ENCODE peak calls at places on chromosomes 11 and 22, in six cellular contexts. M, R, U, N, Q and V are unnamed samples.

GRCh38 chr22:39567135-39567946 is 3.2 kb upstream of the CACNA1I start:
- DNase-seq in M (no peak), R (no peak), U (no peak), N (no peak), Q (no peak), V (no peak)

GRCh38 chr11:17256512-17256911 is 20.0 kb upstream of the NUCB2 start:
- DNase-seq in M (no peak), R (no peak), U (peak; percentile 17), N (peak; percentile 99), Q (no peak), V (no peak)

GRCh38 chr22:17232406-17232805 is 13.2 kb upstream of the ADA2 start:
- DNase-seq in M (no peak), R (no peak), U (no peak), N (no peak), Q (peak; percentile 54), V (no peak)

GRCh38 chr11:60887531-60887930 is 18.9 kb downstream of the PRPF19 start:
- DNase-seq in M (no peak), R (peak; percentile 16), U (peak; percentile 40), N (peak; percentile 61), Q (peak; percentile 79), V (no peak)

GRCh38 chr11:65540290-65541092 is 15.6 kb downstream of the SCYL1 start:
- DNase-seq in M (peak; percentile 76), R (peak; percentile 83), U (peak; percentile 95), N (peak; percentile 84), Q (peak; percentile 55), V (peak; percentile 96)

GRCh38 chr22:23804781-23805291 is 18.1 kb downstream of the SMARCB1 start:
- DNase-seq in M (no peak), R (no peak), U (no peak), N (peak; percentile 93), Q (no peak), V (no peak)

GRCh38 chr22:26656896-26657851 is at the start of gene MIAT:
- DNase-seq in M (no peak), R (peak; percentile 17), U (peak; percentile 46), N (no peak), Q (no peak), V (peak; percentile 34)

GRCh38 chr22:50695421-50696250 is 23.0 kb downstream of the SHANK3 start:
- DNase-seq in M (no peak), R (no peak), U (no peak), N (no peak), Q (no peak), V (peak; percentile 23)

GRCh38 chr11:94597896-94598295 is 30.7 kb downstream of the PIWIL4 start:
- DNase-seq in M (no peak), R (no peak), U (peak; percentile 47), N (peak; percentile 45), Q (no peak), V (no peak)

GRCh38 chr11:33829430-33830141 is 55.3 kb upstream of the FBXO3 start:
- DNase-seq in M (no peak), R (peak; percentile 39), U (peak; percentile 96), N (peak; percentile 66), Q (no peak), V (peak; percentile 55)

GRCh38 chr11:118673361-118674093 is 5.9 kb downstream of the TREH start:
- DNase-seq in M (no peak), R (no peak), U (no peak), N (no peak), Q (no peak), V (peak; percentile 12)

GRCh38 chr11:32713496-32713895 is 81.0 kb downstream of the CCDC73 start:
- DNase-seq in M (no peak), R (no peak), U (peak; percentile 52), N (no peak), Q (no peak), V (no peak)

GRCh38 chr22:19991645-19992451 is 24.8 kb downstream of the ARVCF start:
- DNase-seq in M (no peak), R (peak; percentile 29), U (no peak), N (no peak), Q (no peak), V (peak; percentile 63)

GRCh38 chr11:65793144-65793581 is 6.3 kb downstream of the OVOL1 start:
- DNase-seq in M (no peak), R (no peak), U (no peak), N (no peak), Q (peak; percentile 34), V (no peak)

GRCh38 chr11:70338594-70338993 is 59.7 kb upstream of the CTTN start:
- DNase-seq in M (no peak), R (no peak), U (no peak), N (no peak), Q (no peak), V (no peak)

GRCh38 chr11:2789331-2789730 is 89.5 kb upstream of the KCNQ1OT1 start:
- DNase-seq in M (no peak), R (no peak), U (no peak), N (no peak), Q (no peak), V (peak; percentile 22)

GRCh38 chr11:110524227-110524626 is 94.5 kb downstream of the FDX1 start:
- DNase-seq in M (no peak), R (no peak), U (no peak), N (peak; percentile 98), Q (no peak), V (no peak)

GRCh38 chr11:19433791-19434190 is 193.0 kb upstream of the E2F8 start:
- DNase-seq in M (no peak), R (no peak), U (no peak), N (no peak), Q (no peak), V (no peak)

GRCh38 chr11:102306048-102306575 is 11.2 kb upstream of the BIRC3 start:
- DNase-seq in M (no peak), R (no peak), U (no peak), N (no peak), Q (peak; percentile 57), V (no peak)

GRCh38 chr22:37909756-37910155 is 3.7 kb downstream of the MICALL1 start:
- DNase-seq in M (no peak), R (no peak), U (no peak), N (no peak), Q (no peak), V (no peak)

GRCh38 chr11:66068154-66068821 is 1.8 kb upstream of the PACS1 start:
- DNase-seq in M (peak; percentile 65), R (peak; percentile 42), U (peak; percentile 94), N (peak; percentile 68), Q (peak; percentile 38), V (peak; percentile 83)

GRCh38 chr11:34773211-34773610 is 143.0 kb downstream of the APIP start:
- DNase-seq in M (no peak), R (no peak), U (no peak), N (no peak), Q (no peak), V (no peak)

GRCh38 chr22:43941449-43941848 is 13.8 kb upstream of the SAMM50 start:
- DNase-seq in M (no peak), R (no peak), U (no peak), N (no peak), Q (no peak), V (no peak)

GRCh38 chr11:59557940-59558643 is 46.8 kb downstream of the OR4D9 start:
- DNase-seq in M (no peak), R (no peak), U (no peak), N (no peak), Q (no peak), V (no peak)

GRCh38 chr11:76803811-76804600 is 20.9 kb downstream of the TSKU start:
- DNase-seq in M (no peak), R (no peak), U (no peak), N (peak; percentile 39), Q (no peak), V (no peak)

GRCh38 chr11:22734628-22735345 is 68.4 kb downstream of the GAS2 start:
- DNase-seq in M (no peak), R (no peak), U (no peak), N (peak; percentile 4), Q (no peak), V (no peak)

GRCh38 chr22:37043828-37044538 is 7.6 kb upstream of the KCTD17 start:
- DNase-seq in M (peak; percentile 28), R (no peak), U (peak; percentile 38), N (peak; percentile 56), Q (no peak), V (peak; percentile 79)